ENCODE peak calls at places on chromosomes 1 and 21, in seven cellular contexts. I, S, Q, K, A, M and L are unnamed samples.
A peak's percentile ranks its signal among the peaks of the same experiment; 100 is the strongest.

GRCh38 chr21:32048353-32048752 is 175.5 kb downstream of the HUNK start:
- DNase-seq in K (peak; percentile 37), A (no peak), Q (no peak), S (no peak), M (no peak), I (no peak), L (no peak)

GRCh38 chr1:152953761-152954160 is 6.8 kb downstream of the SPRR5 start:
- DNase-seq in A (no peak), Q (no peak), M (no peak), I (no peak), S (no peak), K (no peak), L (no peak)

GRCh38 chr21:45128613-45129226 is 54.3 kb downstream of the ADARB1 start:
- DNase-seq in K (no peak), M (peak; percentile 71), A (peak; percentile 74), I (no peak), Q (peak; percentile 69), S (peak; percentile 76), L (no peak)

GRCh38 chr1:153592706-153593105 is 20.2 kb downstream of the S100A16 start:
- DNase-seq in Q (no peak), K (no peak), A (no peak), M (no peak), S (no peak), I (no peak), L (no peak)

GRCh38 chr1:86441581-86441980 is 17.6 kb downstream of the CLCA2 start:
- DNase-seq in A (no peak), K (no peak), Q (no peak), I (no peak), M (no peak), S (no peak), L (no peak)

GRCh38 chr1:21932127-21932526 is 5.0 kb downstream of the HSPG2 start:
- DNase-seq in A (no peak), I (no peak), K (no peak), Q (peak; percentile 69), M (no peak), S (no peak), L (no peak)

GRCh38 chr1:41721039-41721438 is 197.7 kb downstream of the HIVEP3 start:
- DNase-seq in S (no peak), Q (no peak), A (no peak), M (no peak), I (no peak), K (no peak), L (no peak)

GRCh38 chr1:156524481-156524869 is 23.9 kb upstream of the MEF2D start:
- DNase-seq in S (no peak), K (no peak), M (no peak), Q (no peak), I (no peak), A (no peak), L (no peak)

GRCh38 chr1:116503535-116504307 is 67.1 kb downstream of the CD58 start:
- DNase-seq in A (no peak), Q (no peak), K (no peak), M (peak; percentile 38), S (no peak), I (no peak), L (no peak)

GRCh38 chr1:76023669-76024407 is 50.7 kb upstream of the ST6GALNAC3 start:
- DNase-seq in Q (no peak), A (no peak), M (no peak), S (no peak), I (no peak), K (no peak), L (no peak)

GRCh38 chr1:51266181-51266580 is 30.1 kb downstream of the RNF11 start:
- DNase-seq in Q (no peak), M (no peak), I (no peak), S (no peak), K (no peak), A (no peak), L (no peak)

GRCh38 chr1:51263147-51263850 is 27.2 kb downstream of the RNF11 start:
- DNase-seq in M (no peak), A (no peak), I (no peak), Q (no peak), K (no peak), S (no peak), L (peak; percentile 45)

GRCh38 chr1:51266791-51267190 is 30.7 kb downstream of the RNF11 start:
- DNase-seq in I (no peak), K (no peak), M (no peak), A (no peak), Q (no peak), S (no peak), L (peak; percentile 26)

GRCh38 chr1:51265618-51266017 is 29.5 kb downstream of the RNF11 start:
- DNase-seq in I (no peak), Q (no peak), K (no peak), M (no peak), A (no peak), S (no peak), L (no peak)

DNA sequence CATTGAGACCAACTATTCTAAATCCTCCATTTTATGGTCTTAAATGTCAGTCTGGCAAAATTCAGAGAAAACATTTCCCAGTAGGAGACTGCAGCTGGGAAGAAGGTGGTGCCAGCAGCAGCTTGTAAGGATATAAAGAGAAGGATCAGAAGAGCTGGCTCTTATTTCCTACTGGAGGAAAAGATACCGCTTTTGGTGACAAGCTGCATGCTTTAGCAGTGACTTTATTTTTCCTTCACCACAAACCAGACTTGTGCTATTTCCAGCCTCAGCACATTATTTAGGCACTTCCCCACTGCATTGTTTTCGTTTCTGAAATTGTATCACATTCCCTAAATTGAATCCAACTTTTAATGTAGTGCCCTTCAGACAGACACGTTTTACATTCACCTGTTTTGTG is 28.4 kb downstream of the RNF11 start:
- DNase-seq in Q (no peak), K (no peak), M (no peak), A (no peak), S (no peak), I (no peak), L (peak; percentile 3)
- H3K4me1 ChIP-seq in Q (peaks cover 7% of the 10 kb centered on the region), K (peaks cover 49% of the 10 kb centered on the region), M (peaks cover 41% of the 10 kb centered on the region), A (peaks cover 15% of the 10 kb centered on the region), S (peaks cover 98% of the 10 kb centered on the region), I (peaks cover 17% of the 10 kb centered on the region), L (peaks cover 82% of the 10 kb centered on the region)

DNA sequence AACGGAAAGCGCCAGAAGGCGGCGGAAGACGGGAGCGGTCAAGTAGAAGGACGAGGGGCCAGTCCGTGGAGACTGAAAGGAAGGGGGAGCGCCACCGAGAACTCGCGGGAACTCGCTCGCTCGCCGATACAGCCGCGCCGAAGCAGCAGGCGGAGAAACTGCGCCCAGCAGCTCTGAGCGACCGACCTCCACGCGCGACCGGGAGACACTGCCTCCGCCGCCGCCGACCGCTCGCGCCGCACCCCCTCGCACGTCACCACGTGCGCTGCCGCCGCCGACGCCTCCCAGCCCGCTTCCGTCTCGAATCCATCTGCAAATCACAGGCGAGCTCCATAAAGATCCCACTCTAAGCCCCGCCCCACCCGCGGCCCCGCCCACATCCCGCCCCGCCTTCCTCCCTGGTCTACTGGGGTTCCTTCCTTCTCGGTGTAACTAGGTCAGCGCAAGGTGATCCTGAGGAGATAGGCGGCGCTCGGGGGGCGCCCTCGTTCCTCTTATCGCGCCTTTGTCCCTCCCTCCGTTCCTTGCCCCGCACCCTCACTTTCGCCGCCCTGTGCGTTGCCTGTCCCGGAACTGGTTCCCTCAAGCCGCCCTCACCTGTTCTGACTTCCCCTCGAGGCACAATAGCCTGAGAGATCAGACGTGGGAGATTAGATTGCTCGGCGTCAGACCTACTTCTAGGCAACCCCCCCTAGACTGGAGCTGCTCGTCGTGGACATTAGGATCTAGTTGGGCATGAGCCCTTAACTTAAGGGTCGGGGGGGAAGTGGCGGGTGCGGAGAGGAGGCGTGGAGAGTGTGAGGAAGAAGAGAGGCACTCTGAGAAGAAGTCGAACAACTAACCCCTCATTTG is at the start of gene IVNS1ABP:
- DNase-seq in Q (peak; percentile 88), I (peak; percentile 86), A (peak; percentile 96), M (peak; percentile 99), K (peak; percentile 98), S (peak; percentile 95), L (peak; percentile 99)
- TF ChIP-seq EP300 in Q (no peak), I (peak; percentile 4), A (no peak), M (no peak), K (no peak), S (no peak), L (no peak)

GRCh38 chr1:228304766-228305395 is 97.0 kb downstream of the OBSCN start:
- DNase-seq in Q (no peak), S (peak; percentile 11), K (no peak), M (no peak), A (no peak), I (no peak), L (no peak)

GRCh38 chr1:228304225-228304624 is 96.4 kb downstream of the OBSCN start:
- DNase-seq in M (no peak), S (peak; percentile 11), K (peak; percentile 61), I (no peak), Q (no peak), A (no peak), L (no peak)

GRCh38 chr1:228302086-228302485 is 94.2 kb downstream of the OBSCN start:
- DNase-seq in A (no peak), K (no peak), Q (no peak), M (no peak), S (no peak), I (no peak), L (no peak)

GRCh38 chr1:228305721-228306152 is 97.9 kb downstream of the OBSCN start:
- DNase-seq in Q (no peak), S (no peak), I (no peak), M (peak; percentile 24), A (no peak), K (no peak), L (no peak)

GRCh38 chr1:228303596-228303995 is 95.8 kb downstream of the OBSCN start:
- DNase-seq in S (no peak), A (no peak), I (no peak), M (peak; percentile 44), Q (no peak), K (peak; percentile 65), L (no peak)
- H3K9me3 ChIP-seq in S (peaks cover 15% of the 10 kb centered on the region), A (peaks cover 27% of the 10 kb centered on the region), I (peaks cover 6% of the 10 kb centered on the region), M (peaks cover 30% of the 10 kb centered on the region), Q (peaks cover 47% of the 10 kb centered on the region), K (peaks cover 20% of the 10 kb centered on the region), L (peaks cover 37% of the 10 kb centered on the region)

GRCh38 chr1:89905391-89906058 is 84.7 kb downstream of the LRRC8D start:
- DNase-seq in M (no peak), S (no peak), Q (no peak), A (no peak), I (no peak), K (no peak), L (no peak)
- H3K4me1 ChIP-seq in M (peaks cover 22% of the 10 kb centered on the region), S (peaks cover 30% of the 10 kb centered on the region), Q (no peaks in the 10 kb centered on the region), A (peaks cover 94% of the 10 kb centered on the region), I (peaks cover 29% of the 10 kb centered on the region), K (peaks cover 23% of the 10 kb centered on the region), L (peaks cover 10% of the 10 kb centered on the region)

DNA sequence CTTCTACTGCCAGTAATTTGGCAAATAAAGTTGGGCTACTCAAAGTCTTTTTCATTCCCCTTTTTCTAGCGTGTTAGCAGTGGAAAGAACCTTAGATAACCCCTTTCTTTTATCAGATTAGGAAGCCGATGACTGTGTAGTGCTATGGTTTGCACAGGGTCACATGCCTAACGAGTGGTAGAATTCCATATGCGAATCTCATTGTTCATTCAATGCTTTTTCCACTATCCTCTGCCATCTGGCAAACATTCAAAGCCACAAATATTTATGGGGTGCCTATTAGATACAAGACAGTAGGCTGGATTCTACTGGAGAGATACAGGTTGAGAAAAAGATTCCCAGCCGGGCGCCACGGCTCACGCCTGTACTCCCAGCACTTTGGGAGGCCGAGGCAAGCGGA is 14.9 kb upstream of the IER5 start:
- DNase-seq in I (no peak), K (no peak), A (peak; percentile 88), Q (no peak), S (no peak), M (no peak), L (no peak)
- TF ChIP-seq EP300 in I (no peak), K (no peak), A (peak; percentile 83), Q (no peak), S (no peak), M (no peak), L (no peak)